ENCODE peak calls at places on chromosomes 4 and X, in six cellular contexts. D, E, T, X, L and J are unnamed samples. For H3K79me2, the result is how much of the 10 kb centered on the place peaks cover.

GRCh38 chrX:12978205-12979010 is 3.5 kb downstream of the TMSB4X start:
- DNase-seq in D (peak), E (peak), T (peak), X (peak), L (peak), J (peak)

GRCh38 chr4:6463311-6464289 is 8.8 kb downstream of the PPP2R2C start:
- DNase-seq in D (no peak), E (no peak), T (no peak), X (no peak), L (no peak), J (no peak)

GRCh38 chr4:165580379-165580905 is 201.6 kb downstream of the CPE start:
- DNase-seq in D (no peak), E (peak), T (peak), X (peak), L (peak), J (no peak)

GRCh38 chrX:76427560-76428242 is at the start of gene MAGEE1:
- DNase-seq in D (peak), E (peak), T (peak), X (peak), L (peak), J (peak)

GRCh38 chr4:141020801-141021261 is 112.4 kb downstream of the RNF150 start:
- DNase-seq in D (no peak), E (peak), T (peak), X (no peak), L (peak), J (no peak)

GRCh38 chrX:108309144-108309543 is 129.1 kb downstream of the COL4A6 start:
- DNase-seq in D (no peak), E (no peak), T (peak), X (peak), L (peak), J (no peak)

GRCh38 chr4:108141213-108142045 is 27.3 kb downstream of the LEF1 start:
- DNase-seq in D (no peak), E (no peak), T (no peak), X (no peak), L (no peak), J (no peak)

GRCh38 chrX:15358533-15358932 is 23.2 kb upstream of the PIGA start:
- DNase-seq in D (no peak), E (no peak), T (no peak), X (no peak), L (no peak), J (no peak)

GRCh38 chrX:20364238-20364637 is 97.5 kb upstream of the RPS6KA3 start:
- DNase-seq in D (no peak), E (no peak), T (no peak), X (no peak), L (no peak), J (no peak)

GRCh38 chrX:56574861-56575260 is 11.4 kb downstream of the UBQLN2 start:
- DNase-seq in D (no peak), E (no peak), T (no peak), X (no peak), L (no peak), J (no peak)

GRCh38 chr4:128600410-128600809 is 209.1 kb upstream of the JADE1 start:
- DNase-seq in D (no peak), E (no peak), T (peak), X (peak), L (peak), J (no peak)

GRCh38 chrX:16239211-16239610 is 71.9 kb downstream of the MAGEB17 start:
- DNase-seq in D (no peak), E (peak), T (peak), X (peak), L (no peak), J (no peak)

GRCh38 chr4:3047464-3048286 is 26.7 kb downstream of the HTT-AS start:
- DNase-seq in D (peak), E (peak), T (peak), X (peak), L (peak), J (peak)

GRCh38 chr4:20684852-20685763 is 15.2 kb upstream of the PACRGL start:
- DNase-seq in D (peak), E (peak), T (peak), X (peak), L (peak), J (peak)

GRCh38 chrX:132025085-132025484 is 2.0 kb downstream of the STK26 start:
- DNase-seq in D (no peak), E (no peak), T (no peak), X (no peak), L (no peak), J (no peak)

GRCh38 chrX:110409925-110410324 is 51.3 kb downstream of the RTL9 start:
- DNase-seq in D (no peak), E (peak), T (peak), X (no peak), L (peak), J (no peak)

GRCh38 chrX:44462851-44463250 is 79.8 kb downstream of the FUNDC1 start:
- DNase-seq in D (no peak), E (peak), T (peak), X (no peak), L (peak), J (no peak)

GRCh38 chr4:81235982-81236749 is 21.1 kb upstream of the PRKG2 start:
- DNase-seq in D (no peak), E (no peak), T (no peak), X (no peak), L (no peak), J (no peak)

GRCh38 chrX:40012039-40012799 is 85.5 kb downstream of the BCOR start:
- DNase-seq in D (no peak), E (peak), T (peak), X (peak), L (peak), J (no peak)

GRCh38 chr4:89166971-89167475 is 55.7 kb downstream of the TIGD2 start:
- DNase-seq in D (no peak), E (no peak), T (no peak), X (no peak), L (peak), J (no peak)

GRCh38 chr4:20264688-20265087 is 13.0 kb downstream of the SLIT2 start:
- DNase-seq in D (no peak), E (no peak), T (no peak), X (no peak), L (no peak), J (no peak)

GRCh38 chrX:19193584-19193983 is 71.3 kb upstream of the ADGRG2 start:
- DNase-seq in D (no peak), E (no peak), T (no peak), X (no peak), L (no peak), J (no peak)

GRCh38 chr4:89836031-89836777 is 757 bp downstream of the SNCA start:
- DNase-seq in D (no peak), E (peak), T (no peak), X (peak), L (peak), J (no peak)

GRCh38 chr4:173538148-173538902 is 8.3 kb upstream of the HAND2 start:
- DNase-seq in D (peak), E (peak), T (no peak), X (no peak), L (no peak), J (no peak)

GRCh38 chr4:129747756-129748155 is 651.8 kb downstream of the C4orf33 start:
- DNase-seq in D (no peak), E (no peak), T (no peak), X (peak), L (no peak), J (no peak)

GRCh38 chrX:123525131-123525725 is 207.6 kb downstream of the THOC2 start:
- DNase-seq in D (no peak), E (peak), T (no peak), X (no peak), L (no peak), J (no peak)

GRCh38 chr4:98568896-98569663 is 89.3 kb downstream of the TSPAN5 start:
- DNase-seq in D (no peak), E (peak), T (no peak), X (no peak), L (peak), J (no peak)

GRCh38 chrX:74525116-74525515 is 89.3 kb downstream of the RLIM start:
- DNase-seq in D (no peak), E (no peak), T (peak), X (no peak), L (no peak), J (no peak)

GRCh38 chrX:45619290-45619689 is 418.6 kb upstream of the DIPK2B start:
- DNase-seq in D (no peak), E (peak), T (no peak), X (no peak), L (no peak), J (no peak)

GRCh38 chr4:72531322-72531721 is 37.7 kb downstream of the ADAMTS3 start:
- DNase-seq in D (no peak), E (no peak), T (no peak), X (no peak), L (no peak), J (no peak)

GRCh38 chrX:8191022-8191421 is 20.0 kb upstream of the VCX2 start:
- DNase-seq in D (no peak), E (no peak), T (no peak), X (peak), L (no peak), J (no peak)

GRCh38 chr4:94354474-94354896 is 11.8 kb upstream of the HPGDS start:
- DNase-seq in D (no peak), E (no peak), T (no peak), X (no peak), L (no peak), J (no peak)

GRCh38 chr4:85762204-85762884 is 287.4 kb downstream of the ARHGAP24 start:
- DNase-seq in D (no peak), E (peak), T (peak), X (no peak), L (peak), J (no peak)

GRCh38 chr4:143185253-143186107 is 763 bp downstream of the USP38 start:
- DNase-seq in D (peak), E (peak), T (peak), X (peak), L (peak), J (peak)

GRCh38 chrX:56802428-56802827 is 73.4 kb downstream of the NBDY start:
- DNase-seq in D (no peak), E (no peak), T (no peak), X (no peak), L (no peak), J (no peak)

DNA sequence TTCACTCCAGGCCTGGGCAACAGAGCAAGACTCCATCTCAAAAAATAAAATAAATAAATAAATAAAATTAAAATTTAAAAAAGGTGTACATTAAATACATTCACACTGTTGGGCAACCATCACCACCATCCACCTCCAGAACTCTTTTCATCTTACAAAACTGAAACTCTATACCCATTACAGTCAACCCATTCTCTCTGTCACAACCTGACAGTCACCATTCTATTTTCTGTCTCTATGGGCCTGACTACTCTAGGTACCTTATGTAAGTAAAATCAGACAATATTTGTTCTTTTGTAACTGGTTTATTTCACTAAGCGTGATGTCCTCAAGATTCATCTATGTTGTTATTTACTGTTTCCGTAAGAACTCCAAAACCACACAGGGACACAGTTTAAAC is 59.6 kb downstream of the FRYL start:
- DNase-seq in D (no peak), E (no peak), T (no peak), X (no peak), L (no peak), J (no peak)
- H3K79me2 ChIP-seq in D (half or more), E (half or more), T (under half), X (half or more), L (half or more), J (half or more)

DNA sequence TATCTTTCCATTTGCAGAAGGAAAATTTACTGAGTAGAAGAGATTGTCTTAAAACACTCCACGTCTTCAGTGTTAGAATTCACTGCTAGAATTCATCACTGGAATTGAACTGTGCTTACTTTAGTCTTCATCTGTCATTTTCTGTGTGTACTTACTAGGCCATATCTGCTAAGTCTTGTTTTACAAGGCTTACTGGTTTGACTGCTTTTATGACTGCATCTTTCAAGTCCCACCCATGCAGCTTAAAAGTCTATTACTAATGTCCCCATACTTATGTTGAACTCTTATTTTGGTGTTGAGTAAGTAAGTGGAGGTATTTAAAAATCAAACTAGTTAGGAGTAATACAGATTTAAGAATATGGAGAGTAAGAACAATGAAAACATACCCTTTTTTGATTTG is 14.6 kb downstream of the CLCN3 start:
- DNase-seq in D (no peak), E (no peak), T (no peak), X (peak), L (no peak), J (no peak)
- H3K79me2 ChIP-seq in D (under half), E (half or more), T (under half), X (half or more), L (under half), J (under half)

GRCh38 chrX:139909716-139910115 is 23.1 kb downstream of the ATP11C start:
- DNase-seq in D (no peak), E (no peak), T (no peak), X (no peak), L (no peak), J (no peak)

GRCh38 chrX:139920306-139920705 is 12.5 kb downstream of the ATP11C start:
- DNase-seq in D (no peak), E (no peak), T (no peak), X (no peak), L (peak), J (no peak)

GRCh38 chrX:139914421-139914820 is 18.4 kb downstream of the ATP11C start:
- DNase-seq in D (no peak), E (no peak), T (no peak), X (no peak), L (no peak), J (no peak)
- H3K79me2 ChIP-seq in D (under half), E (half or more), T (under half), X (under half), L (under half), J (under half)

GRCh38 chr4:184807261-184807660 is 18.5 kb downstream of the ACSL1 start:
- DNase-seq in D (no peak), E (no peak), T (peak), X (no peak), L (no peak), J (no peak)
- H3K79me2 ChIP-seq in D (under half), E (under half), T (under half), X (half or more), L (under half), J (under half)

DNA sequence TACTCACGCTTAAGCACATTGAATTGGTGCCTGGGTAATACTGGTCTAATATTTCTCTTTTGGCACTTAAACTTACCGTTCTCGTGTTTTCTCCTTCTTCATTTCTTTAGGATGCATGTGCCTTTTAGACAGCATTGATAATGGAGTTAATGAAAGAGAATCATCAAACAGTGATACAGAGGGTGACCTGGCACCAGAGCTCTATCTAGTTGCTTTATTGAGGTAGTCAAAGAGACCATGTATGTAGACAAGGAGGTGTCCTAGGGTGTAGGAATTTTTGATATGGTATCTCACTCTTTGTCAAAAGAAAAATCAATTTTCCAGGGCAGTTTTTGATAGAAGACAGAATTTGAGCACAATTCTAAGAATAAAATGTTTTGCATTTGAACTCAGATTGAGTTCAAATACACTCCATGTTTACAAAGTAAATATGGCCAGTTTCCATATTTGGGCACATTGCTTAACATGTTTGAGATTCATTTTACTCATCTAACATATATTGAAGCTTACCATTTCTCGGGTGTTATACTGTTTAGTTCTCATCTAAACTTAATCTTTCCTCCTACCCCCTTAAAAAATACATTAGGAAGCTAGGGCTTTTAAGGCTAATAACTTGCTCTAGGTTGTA is 92.0 kb downstream of the WWC2 start:
- DNase-seq in D (no peak), E (no peak), T (no peak), X (no peak), L (no peak), J (no peak)
- H3K79me2 ChIP-seq in D (under half), E (half or more), T (under half), X (under half), L (under half), J (under half)

GRCh38 chr4:38891051-38891738 is 23.6 kb downstream of the FAM114A1 start:
- DNase-seq in D (no peak), E (no peak), T (no peak), X (no peak), L (no peak), J (no peak)

GRCh38 chr4:38889143-38889542 is 21.5 kb downstream of the FAM114A1 start:
- DNase-seq in D (peak), E (peak), T (peak), X (peak), L (peak), J (no peak)

GRCh38 chr4:38896940-38897339 is 29.3 kb downstream of the FAM114A1 start:
- DNase-seq in D (no peak), E (peak), T (no peak), X (no peak), L (no peak), J (no peak)

GRCh38 chr4:38898245-38898644 is 30.6 kb downstream of the FAM114A1 start:
- DNase-seq in D (no peak), E (no peak), T (no peak), X (no peak), L (no peak), J (no peak)

GRCh38 chr4:38894340-38894982 is 26.9 kb downstream of the FAM114A1 start:
- DNase-seq in D (no peak), E (peak), T (no peak), X (no peak), L (no peak), J (peak)
- H3K79me2 ChIP-seq in D (under half), E (half or more), T (under half), X (under half), L (under half), J (under half)

GRCh38 chr4:109435635-109436034 is 2.0 kb downstream of the SEC24B start:
- DNase-seq in D (no peak), E (peak), T (peak), X (no peak), L (no peak), J (no peak)
- H3K79me2 ChIP-seq in D (half or more), E (half or more), T (half or more), X (half or more), L (half or more), J (half or more)

GRCh38 chrX:37361596-37361995 is 12.4 kb downstream of the PRRG1 start:
- DNase-seq in D (no peak), E (peak), T (peak), X (no peak), L (no peak), J (no peak)
- H3K79me2 ChIP-seq in D (under half), E (half or more), T (under half), X (half or more), L (half or more), J (under half)